ENCODE peak calls at places on chromosomes 4 and X, in four cellular contexts. One of them, this sample, is unnamed. For H3K4me1, the result is how much of the 10 kb centered on the place peaks cover.

GRCh38 chr4:172480471-172480870 is 667.3 kb downstream of the GALNTL6 start:
- DNase-seq in ovary: no peak
- DNase-seq in K562: no peak
- DNase-seq in tibial nerve: no peak
- DNase-seq in this sample: no peak

GRCh38 chrX:10008483-10009056 is 41.4 kb downstream of the CLDN34 start:
- DNase-seq in ovary: no peak
- DNase-seq in K562: no peak
- DNase-seq in tibial nerve: no peak
- DNase-seq in this sample: no peak

GRCh38 chrX:24874604-24875247 is 141.0 kb downstream of the ARX start:
- DNase-seq in ovary: no peak
- DNase-seq in K562: no peak
- DNase-seq in tibial nerve: no peak
- DNase-seq in this sample: no peak

GRCh38 chr4:148883435-148883834 is 441.2 kb upstream of the NR3C2 start:
- DNase-seq in ovary: no peak
- DNase-seq in K562: no peak
- DNase-seq in tibial nerve: no peak
- DNase-seq in this sample: no peak

GRCh38 chr4:145423017-145423708 is 58.5 kb upstream of the SMAD1 start:
- DNase-seq in ovary: no peak
- DNase-seq in K562: no peak
- DNase-seq in tibial nerve: no peak
- DNase-seq in this sample: no peak

GRCh38 chr4:94430416-94430815 is 21.3 kb upstream of the PDLIM5 start:
- DNase-seq in ovary: no peak
- DNase-seq in K562: no peak
- DNase-seq in tibial nerve: no peak
- DNase-seq in this sample: no peak

GRCh38 chrX:22795680-22796079 is 204.1 kb upstream of the DDX53 start:
- DNase-seq in ovary: no peak
- DNase-seq in K562: no peak
- DNase-seq in tibial nerve: no peak
- DNase-seq in this sample: no peak

GRCh38 chrX:112736310-112736709 is 56.6 kb upstream of the LHFPL1 start:
- DNase-seq in ovary: no peak
- DNase-seq in K562: no peak
- DNase-seq in tibial nerve: no peak
- DNase-seq in this sample: no peak

GRCh38 chr4:53902786-53903185 is 161.6 kb downstream of the CHIC2 start:
- DNase-seq in ovary: no peak
- DNase-seq in K562: no peak
- DNase-seq in tibial nerve: no peak
- DNase-seq in this sample: no peak

GRCh38 chr4:40183615-40184411 is 13.0 kb upstream of the RHOH start:
- DNase-seq in ovary: no peak
- DNase-seq in K562: no peak
- DNase-seq in tibial nerve: no peak
- DNase-seq in this sample: no peak

GRCh38 chr4:151325320-151326246 is at the start of gene SH3D19:
- DNase-seq in ovary: peak
- DNase-seq in K562: no peak
- DNase-seq in tibial nerve: peak
- DNase-seq in this sample: peak

GRCh38 chr4:166432842-166433241 is 559.8 kb downstream of the TLL1 start:
- DNase-seq in ovary: no peak
- DNase-seq in K562: no peak
- DNase-seq in tibial nerve: no peak
- DNase-seq in this sample: no peak

GRCh38 chrX:20906571-20906970 is 467.6 kb upstream of the CNKSR2 start:
- DNase-seq in ovary: no peak
- DNase-seq in K562: no peak
- DNase-seq in tibial nerve: no peak
- DNase-seq in this sample: no peak

GRCh38 chr4:48667148-48667547 is 112.9 kb downstream of the FRYL start:
- DNase-seq in ovary: no peak
- DNase-seq in K562: no peak
- DNase-seq in tibial nerve: no peak
- DNase-seq in this sample: no peak

GRCh38 chr4:169383724-169384123 is 113.0 kb upstream of the SH3RF1 start:
- DNase-seq in ovary: no peak
- DNase-seq in K562: no peak
- DNase-seq in tibial nerve: no peak
- DNase-seq in this sample: no peak

GRCh38 chrX:104347860-104348259 is 93.1 kb upstream of the ESX1 start:
- DNase-seq in ovary: no peak
- DNase-seq in K562: no peak
- DNase-seq in tibial nerve: no peak
- DNase-seq in this sample: no peak

GRCh38 chr4:5710962-5711478 is at the start of gene EVC:
- DNase-seq in ovary: peak
- DNase-seq in K562: peak
- DNase-seq in tibial nerve: peak
- DNase-seq in this sample: peak

GRCh38 chrX:34132028-34132427 is at the start of gene FAM47A:
- DNase-seq in ovary: no peak
- DNase-seq in K562: no peak
- DNase-seq in tibial nerve: no peak
- DNase-seq in this sample: no peak

GRCh38 chr4:80452768-80453167 is 117.2 kb downstream of the CFAP299 start:
- DNase-seq in ovary: no peak
- DNase-seq in K562: no peak
- DNase-seq in tibial nerve: no peak
- DNase-seq in this sample: no peak

GRCh38 chrX:80004458-80004857 is 10.1 kb upstream of the TBX22 start:
- DNase-seq in ovary: no peak
- DNase-seq in K562: no peak
- DNase-seq in tibial nerve: no peak
- DNase-seq in this sample: no peak

GRCh38 chr4:184267673-184268573 is 50.2 kb upstream of the ENPP6 start:
- DNase-seq in ovary: no peak
- DNase-seq in K562: peak
- DNase-seq in tibial nerve: peak
- DNase-seq in this sample: peak

GRCh38 chr4:86106475-86106874 is 253.4 kb downstream of the MAPK10 start:
- DNase-seq in ovary: no peak
- DNase-seq in K562: no peak
- DNase-seq in tibial nerve: no peak
- DNase-seq in this sample: no peak

GRCh38 chr4:151347490-151347889 is 22.1 kb upstream of the SH3D19 start:
- DNase-seq in ovary: no peak
- DNase-seq in K562: no peak
- DNase-seq in tibial nerve: no peak
- DNase-seq in this sample: no peak

GRCh38 chrX:126300401-126300800 is 134.3 kb upstream of the DCAF12L2 start:
- DNase-seq in ovary: no peak
- DNase-seq in K562: no peak
- DNase-seq in tibial nerve: no peak
- DNase-seq in this sample: no peak

GRCh38 chrX:123731258-123731986 is 1.4 kb downstream of the THOC2 start:
- DNase-seq in ovary: no peak
- DNase-seq in K562: peak
- DNase-seq in tibial nerve: no peak
- DNase-seq in this sample: no peak

GRCh38 chr4:86481429-86481828 is 112.7 kb upstream of the PTPN13 start:
- DNase-seq in ovary: no peak
- DNase-seq in K562: no peak
- DNase-seq in tibial nerve: no peak
- DNase-seq in this sample: no peak

GRCh38 chrX:96684339-96685204 is at the start of gene DIAPH2:
- DNase-seq in ovary: peak
- DNase-seq in K562: no peak
- DNase-seq in tibial nerve: peak
- DNase-seq in this sample: peak

GRCh38 chr4:5554376-5554775 is 154.0 kb downstream of the EVC2 start:
- DNase-seq in ovary: no peak
- DNase-seq in K562: no peak
- DNase-seq in tibial nerve: no peak
- DNase-seq in this sample: no peak

GRCh38 chr4:80462537-80463207 is 127.1 kb downstream of the CFAP299 start:
- DNase-seq in ovary: no peak
- DNase-seq in K562: no peak
- DNase-seq in tibial nerve: no peak
- DNase-seq in this sample: no peak

GRCh38 chr4:56181140-56181950 is 205.9 kb downstream of the AASDH start:
- DNase-seq in ovary: no peak
- DNase-seq in K562: no peak
- DNase-seq in tibial nerve: no peak
- DNase-seq in this sample: no peak

GRCh38 chr4:91116861-91117260 is 989.7 kb downstream of the CCSER1 start:
- DNase-seq in ovary: no peak
- DNase-seq in K562: no peak
- DNase-seq in tibial nerve: no peak
- DNase-seq in this sample: no peak

GRCh38 chr4:147362868-147363440 is 117.9 kb upstream of the EDNRA start:
- DNase-seq in ovary: peak
- DNase-seq in K562: no peak
- DNase-seq in tibial nerve: peak
- DNase-seq in this sample: peak

GRCh38 chr4:114226968-114227760 is 247.7 kb upstream of the ARSJ start:
- DNase-seq in ovary: no peak
- DNase-seq in K562: no peak
- DNase-seq in tibial nerve: no peak
- DNase-seq in this sample: no peak

DNA sequence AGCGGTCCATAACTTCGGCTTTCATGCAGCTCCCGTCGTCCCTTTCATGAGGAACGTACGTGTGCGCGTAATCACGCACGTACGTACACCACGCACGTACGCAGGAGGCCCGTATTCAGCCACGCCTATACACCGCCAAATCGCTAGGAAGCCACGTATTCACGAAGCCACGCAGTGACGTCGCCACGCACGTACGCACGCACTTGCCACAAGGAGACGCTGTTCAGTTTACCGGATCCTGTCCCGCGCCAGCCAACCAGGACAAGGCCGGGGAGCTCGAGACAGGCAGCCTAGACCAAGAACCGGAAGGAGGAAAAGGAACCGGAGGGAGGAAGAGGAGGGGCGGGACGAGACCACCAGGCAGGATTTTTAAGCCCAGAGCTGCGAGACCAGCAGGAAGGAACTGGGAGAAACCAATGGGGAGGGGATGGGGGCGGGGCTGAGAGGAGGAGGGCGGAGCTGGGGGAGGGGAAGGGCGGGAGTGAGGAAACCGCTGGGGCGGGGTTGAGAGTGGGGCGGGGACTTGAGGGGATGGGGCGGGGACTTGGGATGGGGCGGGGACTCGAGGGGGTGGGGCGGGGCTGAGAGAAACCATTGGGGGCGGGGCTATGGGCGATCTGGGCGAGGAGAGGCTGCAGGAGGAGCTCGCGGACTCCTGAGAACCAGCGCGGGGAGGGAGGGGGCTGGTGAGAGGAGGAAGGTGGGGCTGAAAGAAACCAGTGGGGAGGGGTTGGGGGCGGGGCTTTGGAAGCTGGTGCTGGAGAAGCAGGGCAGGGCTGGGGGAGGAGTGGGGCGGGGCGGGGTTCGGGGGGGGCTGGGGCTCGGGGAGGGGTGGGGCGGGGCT is at the start of gene EOLA2:
- DNase-seq in ovary: peak
- DNase-seq in K562: peak
- DNase-seq in tibial nerve: peak
- DNase-seq in this sample: peak
- TF ChIP-seq POLR2A in ovary: peak
- TF ChIP-seq POLR2A in K562: peak
- TF ChIP-seq POLR2A in tibial nerve: peak
- TF ChIP-seq POLR2A in this sample: no peak

GRCh38 chr4:42132099-42132498 is 20.4 kb downstream of the BEND4 start:
- DNase-seq in ovary: no peak
- DNase-seq in K562: no peak
- DNase-seq in tibial nerve: no peak
- DNase-seq in this sample: no peak

GRCh38 chr4:42136371-42136770 is 16.1 kb downstream of the BEND4 start:
- DNase-seq in ovary: no peak
- DNase-seq in K562: no peak
- DNase-seq in tibial nerve: no peak
- DNase-seq in this sample: no peak

GRCh38 chr4:42133006-42133405 is 19.4 kb downstream of the BEND4 start:
- DNase-seq in ovary: no peak
- DNase-seq in K562: no peak
- DNase-seq in tibial nerve: no peak
- DNase-seq in this sample: no peak
- H3K4me1 ChIP-seq in ovary: under half
- H3K4me1 ChIP-seq in K562: under half
- H3K4me1 ChIP-seq in tibial nerve: under half
- H3K4me1 ChIP-seq in this sample: under half

GRCh38 chr4:154545689-154546088 is 4.5 kb downstream of the PLRG1 start:
- DNase-seq in ovary: no peak
- DNase-seq in K562: no peak
- DNase-seq in tibial nerve: no peak
- DNase-seq in this sample: no peak

GRCh38 chr4:154551872-154552686 is 1.9 kb upstream of the PLRG1 start:
- DNase-seq in ovary: peak
- DNase-seq in K562: peak
- DNase-seq in tibial nerve: peak
- DNase-seq in this sample: peak

DNA sequence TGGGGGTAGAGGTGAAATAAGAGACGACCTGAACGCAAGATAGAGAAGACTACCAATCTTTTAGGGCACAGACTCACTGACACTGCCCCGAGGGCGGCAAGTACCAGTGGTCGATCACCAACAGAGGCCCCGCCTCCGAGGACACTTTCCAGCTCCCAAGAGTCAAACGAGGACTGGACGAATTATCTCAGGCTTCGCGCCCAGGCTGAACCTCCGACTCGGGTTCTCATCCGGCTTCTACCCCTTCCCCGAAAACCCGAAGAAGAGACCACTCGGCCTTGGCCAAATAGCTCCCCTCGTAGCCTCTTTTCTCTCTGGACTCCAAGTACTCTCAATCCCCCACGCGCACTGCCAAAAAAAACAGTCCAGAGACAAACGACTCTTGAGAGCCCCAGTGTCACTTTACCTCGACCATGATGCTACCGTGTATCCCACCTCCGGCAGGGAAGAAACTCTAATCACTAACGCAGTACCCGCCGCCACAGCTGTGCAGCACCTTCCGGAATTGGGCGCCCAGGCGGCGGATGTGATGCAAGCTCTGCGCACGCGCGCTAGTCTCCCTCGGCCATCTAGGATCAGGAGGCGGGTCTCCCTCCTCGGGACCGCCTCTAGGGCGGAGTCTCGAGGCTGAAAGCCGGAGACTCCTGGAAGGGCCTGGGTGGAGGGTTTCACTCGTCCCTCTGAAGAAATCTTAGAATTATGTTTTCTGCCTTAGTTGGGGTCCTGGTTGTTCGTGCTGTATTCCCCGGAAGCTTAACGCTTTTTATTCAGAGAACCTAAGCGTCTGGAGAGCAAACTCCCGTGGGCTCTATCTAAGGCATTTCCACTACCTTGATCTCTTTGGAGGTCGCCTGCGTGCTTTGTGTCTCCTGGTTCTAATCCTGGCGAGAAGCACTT is at the start of gene PLRG1:
- DNase-seq in ovary: peak
- DNase-seq in K562: peak
- DNase-seq in tibial nerve: peak
- DNase-seq in this sample: peak
- TF ChIP-seq EP300 in ovary: no peak
- TF ChIP-seq EP300 in K562: no peak
- TF ChIP-seq EP300 in tibial nerve: peak
- TF ChIP-seq EP300 in this sample: no peak

GRCh38 chr4:121823505-121824170 is at the start of gene CCNA2:
- DNase-seq in ovary: peak
- DNase-seq in K562: peak
- DNase-seq in tibial nerve: peak
- DNase-seq in this sample: peak
- TF ChIP-seq POLR2A in ovary: no peak
- TF ChIP-seq POLR2A in K562: peak
- TF ChIP-seq POLR2A in tibial nerve: no peak
- TF ChIP-seq POLR2A in this sample: no peak